ENCODE peak calls at places on chromosomes 6 and 20, in ten cellular contexts. R is EL, I is GM10248, D is sigmoid colon, Q is Caki2, G is NB4, J is astrocyte of the spinal cord, B is cardiac muscle cell, E is PC-9, N is AML-193. M is an unnamed sample.

GRCh38 chr6:30101939-30102700 is 10.8 kb downstream of the TRIM31 start:
- DNase-seq in R (peak; percentile 89), I (peak; percentile 85), D (peak; percentile 95), Q (peak; percentile 80), G (peak; percentile 79), J (peak; percentile 77), B (peak; percentile 91), E (peak; percentile 93), N (peak; percentile 81), M (no peak)

GRCh38 chr20:47768016-47768953 is 17.0 kb downstream of the SULF2 start:
- DNase-seq in R (no peak), I (no peak), D (no peak), Q (no peak), G (no peak), J (no peak), B (no peak), E (no peak), N (no peak), M (no peak)

GRCh38 chr6:54291738-54292137 is 16.5 kb upstream of the TINAG start:
- DNase-seq in R (peak; percentile 68), I (peak; percentile 32), D (no peak), Q (peak; percentile 65), G (no peak), J (peak; percentile 74), B (no peak), E (no peak), N (peak; percentile 10), M (peak; percentile 81)

GRCh38 chr6:3797231-3798200 is 46.0 kb upstream of the PXDC1 start:
- DNase-seq in R (peak; percentile 91), I (no peak), D (no peak), Q (peak; percentile 80), G (no peak), J (peak; percentile 82), B (no peak), E (no peak), N (no peak), M (peak; percentile 93)

GRCh38 chr6:4986999-4987398 is 16.8 kb downstream of the RPP40 start:
- DNase-seq in R (no peak), I (no peak), D (no peak), Q (no peak), G (no peak), J (no peak), B (no peak), E (no peak), N (no peak), M (no peak)

GRCh38 chr6:15551798-15552197 is 111.0 kb downstream of the DTNBP1 start:
- DNase-seq in R (no peak), I (no peak), D (no peak), Q (no peak), G (no peak), J (peak; percentile 49), B (peak; percentile 10), E (no peak), N (no peak), M (peak; percentile 60)

GRCh38 chr6:123415844-123416468 is 220.8 kb downstream of the TRDN start:
- DNase-seq in R (peak; percentile 31), I (peak; percentile 29), D (no peak), Q (peak; percentile 49), G (peak; percentile 68), J (peak; percentile 62), B (peak; percentile 82), E (peak; percentile 44), N (peak; percentile 56), M (no peak)

GRCh38 chr20:57959018-57959417 is 249.2 kb upstream of the PMEPA1 start:
- DNase-seq in R (no peak), I (no peak), D (peak; percentile 71), Q (no peak), G (no peak), J (no peak), B (no peak), E (no peak), N (no peak), M (no peak)

GRCh38 chr6:154937306-154938244 is 57.5 kb upstream of the TIAM2 start:
- DNase-seq in R (no peak), I (no peak), D (no peak), Q (peak; percentile 52), G (no peak), J (peak; percentile 55), B (no peak), E (no peak), N (no peak), M (no peak)

GRCh38 chr20:13302647-13303425 is 81.8 kb downstream of the ISM1 start:
- DNase-seq in R (peak; percentile 35), I (peak; percentile 50), D (no peak), Q (peak; percentile 23), G (peak; percentile 37), J (peak; percentile 5), B (peak; percentile 44), E (peak; percentile 15), N (peak; percentile 18), M (no peak)

GRCh38 chr6:132907231-132907630 is 92.9 kb downstream of the RPS12 start:
- DNase-seq in R (peak; percentile 8), I (no peak), D (no peak), Q (no peak), G (no peak), J (no peak), B (no peak), E (no peak), N (no peak), M (no peak)

GRCh38 chr6:141541766-141542324 is 590.9 kb upstream of the GJE1 start:
- DNase-seq in R (no peak), I (no peak), D (no peak), Q (no peak), G (no peak), J (no peak), B (no peak), E (no peak), N (no peak), M (no peak)

GRCh38 chr20:45506398-45506797 is 9.0 kb downstream of the SPINT3 start:
- DNase-seq in R (no peak), I (no peak), D (no peak), Q (no peak), G (no peak), J (no peak), B (no peak), E (no peak), N (no peak), M (no peak)

GRCh38 chr6:53250761-53251672 is 97.7 kb downstream of the ELOVL5 start:
- DNase-seq in R (peak; percentile 64), I (no peak), D (no peak), Q (peak; percentile 61), G (no peak), J (peak; percentile 48), B (no peak), E (no peak), N (no peak), M (no peak)

GRCh38 chr6:17015144-17015543 is 86.7 kb upstream of the STMND1 start:
- DNase-seq in R (no peak), I (peak; percentile 27), D (no peak), Q (no peak), G (peak; percentile 10), J (no peak), B (no peak), E (no peak), N (no peak), M (no peak)

GRCh38 chr20:44495802-44496481 is 20.3 kb downstream of the TTPAL start:
- DNase-seq in R (peak; percentile 97), I (no peak), D (peak; percentile 28), Q (peak; percentile 92), G (peak; percentile 59), J (peak; percentile 95), B (no peak), E (peak; percentile 22), N (no peak), M (peak; percentile 94)

GRCh38 chr6:16187185-16187584 is 51.2 kb upstream of the GMPR start:
- DNase-seq in R (no peak), I (no peak), D (no peak), Q (no peak), G (no peak), J (no peak), B (no peak), E (no peak), N (no peak), M (no peak)

GRCh38 chr6:2942916-2943563 is 28.3 kb downstream of the SERPINB6 start:
- DNase-seq in R (no peak), I (no peak), D (no peak), Q (no peak), G (no peak), J (no peak), B (peak; percentile 67), E (no peak), N (peak; percentile 37), M (no peak)

GRCh38 chr6:141552463-141552862 is 580.3 kb upstream of the GJE1 start:
- DNase-seq in R (peak; percentile 49), I (peak; percentile 9), D (no peak), Q (peak; percentile 95), G (no peak), J (peak; percentile 90), B (no peak), E (peak; percentile 37), N (no peak), M (peak; percentile 98)

GRCh38 chr6:85703359-85703758 is 60.7 kb upstream of the SYNCRIP start:
- DNase-seq in R (no peak), I (no peak), D (no peak), Q (no peak), G (no peak), J (no peak), B (no peak), E (no peak), N (no peak), M (no peak)

GRCh38 chr6:42166444-42167141 is 6.6 kb upstream of the GUCA1A start:
- DNase-seq in R (peak; percentile 71), I (peak; percentile 89), D (no peak), Q (peak; percentile 84), G (peak; percentile 87), J (peak; percentile 71), B (peak; percentile 81), E (peak; percentile 83), N (peak; percentile 68), M (no peak)

GRCh38 chr6:19833947-19834346 is 3.2 kb upstream of the ID4 start:
- DNase-seq in R (no peak), I (no peak), D (no peak), Q (no peak), G (no peak), J (no peak), B (peak; percentile 27), E (no peak), N (no peak), M (no peak)

GRCh38 chr6:39343461-39343870 is 21.0 kb upstream of the KCNK16 start:
- DNase-seq in R (no peak), I (no peak), D (no peak), Q (no peak), G (no peak), J (no peak), B (no peak), E (no peak), N (no peak), M (no peak)

GRCh38 chr20:45822863-45823262 is 4.2 kb downstream of the TNNC2 start:
- DNase-seq in R (peak; percentile 56), I (no peak), D (no peak), Q (no peak), G (no peak), J (no peak), B (no peak), E (peak; percentile 68), N (no peak), M (no peak)

GRCh38 chr20:22464312-22465003 is 119.9 kb downstream of the FOXA2 start:
- DNase-seq in R (no peak), I (no peak), D (no peak), Q (no peak), G (no peak), J (no peak), B (no peak), E (no peak), N (no peak), M (no peak)

GRCh38 chr6:28922841-28923317 is 906 bp downstream of the TRIM27 start:
- DNase-seq in R (peak; percentile 53), I (peak; percentile 51), D (no peak), Q (peak; percentile 65), G (peak; percentile 80), J (peak; percentile 40), B (peak; percentile 68), E (no peak), N (peak; percentile 72), M (no peak)

GRCh38 chr20:10705801-10706459 is 32.1 kb upstream of the JAG1 start:
- DNase-seq in R (no peak), I (no peak), D (no peak), Q (peak; percentile 76), G (no peak), J (no peak), B (no peak), E (peak; percentile 87), N (no peak), M (no peak)

GRCh38 chr6:5422321-5422915 is 161.1 kb downstream of the FARS2 start:
- DNase-seq in R (peak; percentile 16), I (peak; percentile 29), D (no peak), Q (peak; percentile 10), G (peak; percentile 40), J (peak; percentile 59), B (peak; percentile 32), E (peak; percentile 21), N (peak; percentile 33), M (no peak)

M was measured in epithelial cell of proximal tubule.